ENCODE peak calls at places on chromosomes 1 and 21, in five cellular contexts. One of them, this sample, is unnamed.

GRCh38 chr21:42406201-42406601 is 2.5 kb downstream of the UBASH3A start:
- DNase-seq in A549: no peak
- DNase-seq in body of pancreas: no peak
- DNase-seq in kidney epithelial cell: no peak
- DNase-seq in pancreas: no peak
- DNase-seq in this sample: no peak

GRCh38 chr1:68116643-68117235 is 66.3 kb upstream of the DIRAS3 start:
- DNase-seq in A549: peak
- DNase-seq in body of pancreas: peak
- DNase-seq in kidney epithelial cell: no peak
- DNase-seq in pancreas: peak
- DNase-seq in this sample: no peak

GRCh38 chr1:89959070-89959654 is 35.7 kb upstream of the ZNF326 start:
- DNase-seq in A549: no peak
- DNase-seq in body of pancreas: no peak
- DNase-seq in kidney epithelial cell: no peak
- DNase-seq in pancreas: no peak
- DNase-seq in this sample: no peak

GRCh38 chr1:64470670-64471217 is 815 bp downstream of the CACHD1 start:
- DNase-seq in A549: peak
- DNase-seq in body of pancreas: peak
- DNase-seq in kidney epithelial cell: no peak
- DNase-seq in pancreas: peak
- DNase-seq in this sample: no peak

GRCh38 chr1:186155594-186155993 is 219.5 kb downstream of the TPR start:
- DNase-seq in A549: peak
- DNase-seq in body of pancreas: no peak
- DNase-seq in kidney epithelial cell: peak
- DNase-seq in pancreas: no peak
- DNase-seq in this sample: peak

GRCh38 chr1:172724746-172725613 is 66.1 kb downstream of the FASLG start:
- DNase-seq in A549: no peak
- DNase-seq in body of pancreas: no peak
- DNase-seq in kidney epithelial cell: no peak
- DNase-seq in pancreas: no peak
- DNase-seq in this sample: no peak

GRCh38 chr1:214445846-214446614 is 105.4 kb downstream of the PTPN14 start:
- DNase-seq in A549: no peak
- DNase-seq in body of pancreas: no peak
- DNase-seq in kidney epithelial cell: peak
- DNase-seq in pancreas: no peak
- DNase-seq in this sample: peak

GRCh38 chr1:6811587-6811986 is 26.3 kb downstream of the CAMTA1 start:
- DNase-seq in A549: no peak
- DNase-seq in body of pancreas: no peak
- DNase-seq in kidney epithelial cell: no peak
- DNase-seq in pancreas: no peak
- DNase-seq in this sample: no peak

GRCh38 chr21:30282850-30283249 is at the start of gene KRTAP24-1:
- DNase-seq in A549: no peak
- DNase-seq in body of pancreas: no peak
- DNase-seq in kidney epithelial cell: no peak
- DNase-seq in pancreas: no peak
- DNase-seq in this sample: no peak

GRCh38 chr1:201516511-201517127 is 9.7 kb upstream of the CSRP1 start:
- DNase-seq in A549: no peak
- DNase-seq in body of pancreas: no peak
- DNase-seq in kidney epithelial cell: no peak
- DNase-seq in pancreas: no peak
- DNase-seq in this sample: no peak

GRCh38 chr1:238892612-238893011 is 493.8 kb upstream of the CHRM3 start:
- DNase-seq in A549: no peak
- DNase-seq in body of pancreas: no peak
- DNase-seq in kidney epithelial cell: peak
- DNase-seq in pancreas: no peak
- DNase-seq in this sample: no peak

GRCh38 chr1:64268653-64269557 is 65.5 kb downstream of the UBE2U start:
- DNase-seq in A549: peak
- DNase-seq in body of pancreas: peak
- DNase-seq in kidney epithelial cell: peak
- DNase-seq in pancreas: peak
- DNase-seq in this sample: peak

GRCh38 chr1:164772635-164773034 is 213.7 kb downstream of the PBX1 start:
- DNase-seq in A549: peak
- DNase-seq in body of pancreas: peak
- DNase-seq in kidney epithelial cell: peak
- DNase-seq in pancreas: peak
- DNase-seq in this sample: peak

GRCh38 chr1:164771568-164772350 is 212.8 kb downstream of the PBX1 start:
- DNase-seq in A549: peak
- DNase-seq in body of pancreas: peak
- DNase-seq in kidney epithelial cell: peak
- DNase-seq in pancreas: peak
- DNase-seq in this sample: no peak

GRCh38 chr1:164770149-164770529 is 211.2 kb downstream of the PBX1 start:
- DNase-seq in A549: no peak
- DNase-seq in body of pancreas: no peak
- DNase-seq in kidney epithelial cell: no peak
- DNase-seq in pancreas: no peak
- DNase-seq in this sample: no peak

GRCh38 chr1:164769504-164770148 is 210.6 kb downstream of the PBX1 start:
- DNase-seq in A549: no peak
- DNase-seq in body of pancreas: no peak
- DNase-seq in kidney epithelial cell: no peak
- DNase-seq in pancreas: no peak
- DNase-seq in this sample: no peak

DNA sequence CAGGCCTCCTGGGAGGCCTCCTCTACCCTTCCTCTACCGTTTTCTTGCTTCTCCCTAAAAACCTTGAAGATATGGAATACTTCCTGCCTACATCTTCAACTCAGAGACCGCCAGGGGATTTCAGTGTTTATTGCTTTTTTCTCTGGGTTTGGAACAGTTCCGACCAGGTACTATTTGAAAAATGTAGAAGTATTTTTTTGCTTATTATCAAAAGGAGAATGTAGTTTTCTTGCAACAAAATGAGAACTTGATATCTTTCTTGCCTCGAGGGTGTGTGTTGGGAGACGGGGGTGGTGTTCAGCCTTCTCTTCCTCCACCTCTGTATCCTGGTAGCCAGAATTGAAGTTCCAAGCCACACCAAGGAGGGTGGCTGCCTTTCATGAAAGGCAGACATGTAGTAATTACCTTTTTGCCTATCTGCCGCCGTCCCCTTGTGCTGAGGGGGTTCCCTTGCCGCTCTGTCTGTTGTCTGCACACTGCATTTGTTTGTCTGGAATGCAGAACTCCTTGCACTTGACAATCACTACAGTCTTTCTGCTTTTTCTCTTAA is 212.1 kb downstream of the PBX1 start:
- DNase-seq in A549: no peak
- DNase-seq in body of pancreas: no peak
- DNase-seq in kidney epithelial cell: no peak
- DNase-seq in pancreas: no peak
- DNase-seq in this sample: no peak
- H3K4me3 ChIP-seq in A549: no peak
- H3K4me3 ChIP-seq in body of pancreas: no peak
- H3K4me3 ChIP-seq in kidney epithelial cell: no peak
- H3K4me3 ChIP-seq in pancreas: no peak
- H3K4me3 ChIP-seq in this sample: no peak

GRCh38 chr1:206809504-206810084 is 37.3 kb upstream of the IL10 start:
- DNase-seq in A549: peak
- DNase-seq in body of pancreas: peak
- DNase-seq in kidney epithelial cell: no peak
- DNase-seq in pancreas: peak
- DNase-seq in this sample: no peak
- TF ChIP-seq CTCF in A549: peak
- TF ChIP-seq CTCF in body of pancreas: peak
- TF ChIP-seq CTCF in kidney epithelial cell: peak
- TF ChIP-seq CTCF in pancreas: peak
- TF ChIP-seq CTCF in this sample: peak

GRCh38 chr1:180745098-180745497 is 113.3 kb downstream of the XPR1 start:
- DNase-seq in A549: no peak
- DNase-seq in body of pancreas: no peak
- DNase-seq in kidney epithelial cell: no peak
- DNase-seq in pancreas: no peak
- DNase-seq in this sample: no peak
- H3K4me3 ChIP-seq in A549: no peak
- H3K4me3 ChIP-seq in body of pancreas: no peak
- H3K4me3 ChIP-seq in kidney epithelial cell: no peak
- H3K4me3 ChIP-seq in pancreas: no peak
- H3K4me3 ChIP-seq in this sample: no peak

DNA sequence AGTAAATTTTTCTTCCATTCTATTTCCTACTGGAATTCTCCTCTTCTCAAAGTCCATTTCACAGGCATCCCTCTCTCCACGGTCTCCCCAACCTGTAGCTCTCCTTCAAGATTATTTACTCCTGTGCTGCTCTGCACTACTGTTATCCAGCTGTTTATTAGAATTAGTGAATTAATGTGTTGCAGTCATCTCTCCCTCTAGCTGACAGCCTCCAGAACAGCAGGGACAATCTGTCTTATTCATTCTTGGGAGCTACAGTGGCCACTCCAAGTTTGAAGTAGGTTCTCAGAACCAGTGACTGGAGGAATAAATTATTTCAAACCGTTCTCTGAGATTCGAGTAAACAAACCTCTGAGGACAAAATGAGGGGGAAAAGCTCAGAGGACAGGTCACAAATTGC is 331.0 kb downstream of the RRAGC start:
- DNase-seq in A549: no peak
- DNase-seq in body of pancreas: no peak
- DNase-seq in kidney epithelial cell: no peak
- DNase-seq in pancreas: no peak
- DNase-seq in this sample: no peak
- TF ChIP-seq CTCF in A549: no peak
- TF ChIP-seq CTCF in body of pancreas: no peak
- TF ChIP-seq CTCF in kidney epithelial cell: no peak
- TF ChIP-seq CTCF in pancreas: no peak
- TF ChIP-seq CTCF in this sample: no peak